ENCODE peak calls at places on chromosomes 11 and 22, in six cellular contexts. One of them, this sample, is unnamed.
A peak's percentile ranks its signal among the peaks of the same experiment; 100 is the strongest.

GRCh38 chr11:10233581-10233980 is 60.4 kb downstream of the SBF2 start:
- DNase-seq in brain microvascular endothelial cell: peak; percentile 80
- DNase-seq in OCI-LY7: no peak
- DNase-seq in Peyer's patch: no peak
- DNase-seq in cardiac fibroblast: peak; percentile 70
- DNase-seq in BJ: peak; percentile 37
- DNase-seq in this sample: peak; percentile 68

GRCh38 chr22:32322986-32323385 is 34.7 kb upstream of the RFPL3 start:
- DNase-seq in Peyer's patch: no peak
- DNase-seq in OCI-LY7: no peak
- DNase-seq in cardiac fibroblast: no peak
- DNase-seq in BJ: no peak
- DNase-seq in brain microvascular endothelial cell: no peak
- DNase-seq in this sample: no peak

GRCh38 chr11:72642815-72643511 is 31.3 kb downstream of the PDE2A start:
- DNase-seq in OCI-LY7: peak; percentile 59
- DNase-seq in Peyer's patch: peak; percentile 79
- DNase-seq in cardiac fibroblast: peak; percentile 59
- DNase-seq in brain microvascular endothelial cell: no peak
- DNase-seq in BJ: no peak
- DNase-seq in this sample: peak; percentile 49

GRCh38 chr11:36363361-36364272 is 67.5 kb downstream of the PRR5L start:
- DNase-seq in BJ: no peak
- DNase-seq in brain microvascular endothelial cell: no peak
- DNase-seq in Peyer's patch: no peak
- DNase-seq in cardiac fibroblast: peak; percentile 28
- DNase-seq in OCI-LY7: peak; percentile 40
- DNase-seq in this sample: no peak

GRCh38 chr22:37230673-37231405 is 13.2 kb downstream of the RAC2 start:
- DNase-seq in brain microvascular endothelial cell: no peak
- DNase-seq in cardiac fibroblast: no peak
- DNase-seq in OCI-LY7: no peak
- DNase-seq in BJ: no peak
- DNase-seq in Peyer's patch: peak; percentile 39
- DNase-seq in this sample: no peak

GRCh38 chr22:39535302-39535805 is 2.8 kb upstream of the RPS19BP1 start:
- DNase-seq in OCI-LY7: no peak
- DNase-seq in cardiac fibroblast: no peak
- DNase-seq in Peyer's patch: no peak
- DNase-seq in brain microvascular endothelial cell: no peak
- DNase-seq in BJ: no peak
- DNase-seq in this sample: no peak

GRCh38 chr11:99632969-99633368 is 612.2 kb downstream of the CNTN5 start:
- DNase-seq in BJ: no peak
- DNase-seq in brain microvascular endothelial cell: no peak
- DNase-seq in cardiac fibroblast: peak; percentile 20
- DNase-seq in Peyer's patch: no peak
- DNase-seq in OCI-LY7: no peak
- DNase-seq in this sample: peak; percentile 2

GRCh38 chr22:30749272-30749671 is 54.6 kb downstream of the OSBP2 start:
- DNase-seq in Peyer's patch: no peak
- DNase-seq in BJ: no peak
- DNase-seq in cardiac fibroblast: no peak
- DNase-seq in brain microvascular endothelial cell: no peak
- DNase-seq in OCI-LY7: no peak
- DNase-seq in this sample: no peak

GRCh38 chr11:107916671-107917241 is 11.5 kb upstream of the RAB39A start:
- DNase-seq in brain microvascular endothelial cell: no peak
- DNase-seq in BJ: no peak
- DNase-seq in Peyer's patch: no peak
- DNase-seq in OCI-LY7: peak; percentile 40
- DNase-seq in cardiac fibroblast: peak; percentile 22
- DNase-seq in this sample: peak; percentile 36

GRCh38 chr11:36469881-36470802 is 39.9 kb downstream of the TRAF6 start:
- DNase-seq in brain microvascular endothelial cell: peak; percentile 75
- DNase-seq in BJ: peak; percentile 32
- DNase-seq in Peyer's patch: no peak
- DNase-seq in cardiac fibroblast: peak; percentile 80
- DNase-seq in OCI-LY7: no peak
- DNase-seq in this sample: peak; percentile 66

GRCh38 chr22:20054034-20054427 is 26.0 kb upstream of the DGCR8 start:
- DNase-seq in brain microvascular endothelial cell: no peak
- DNase-seq in BJ: no peak
- DNase-seq in OCI-LY7: no peak
- DNase-seq in Peyer's patch: no peak
- DNase-seq in cardiac fibroblast: no peak
- DNase-seq in this sample: no peak

GRCh38 chr22:30238661-30239420 is 7.7 kb downstream of the LIF start:
- DNase-seq in BJ: no peak
- DNase-seq in Peyer's patch: peak; percentile 67
- DNase-seq in cardiac fibroblast: peak; percentile 70
- DNase-seq in brain microvascular endothelial cell: peak; percentile 81
- DNase-seq in OCI-LY7: no peak
- DNase-seq in this sample: peak; percentile 72

GRCh38 chr11:99791354-99791753 is 770.6 kb downstream of the CNTN5 start:
- DNase-seq in BJ: no peak
- DNase-seq in brain microvascular endothelial cell: no peak
- DNase-seq in OCI-LY7: no peak
- DNase-seq in Peyer's patch: no peak
- DNase-seq in cardiac fibroblast: no peak
- DNase-seq in this sample: no peak

GRCh38 chr11:57340228-57340627 is 2.1 kb downstream of the P2RX3 start:
- DNase-seq in Peyer's patch: peak; percentile 48
- DNase-seq in brain microvascular endothelial cell: no peak
- DNase-seq in OCI-LY7: no peak
- DNase-seq in BJ: no peak
- DNase-seq in cardiac fibroblast: peak; percentile 31
- DNase-seq in this sample: no peak

GRCh38 chr11:124301482-124301881 is 12.3 kb downstream of the OR8D1 start:
- DNase-seq in cardiac fibroblast: peak; percentile 81
- DNase-seq in OCI-LY7: no peak
- DNase-seq in brain microvascular endothelial cell: no peak
- DNase-seq in Peyer's patch: no peak
- DNase-seq in BJ: no peak
- DNase-seq in this sample: peak; percentile 73

GRCh38 chr11:98507208-98507607 is 513.5 kb upstream of the CNTN5 start:
- DNase-seq in Peyer's patch: no peak
- DNase-seq in OCI-LY7: no peak
- DNase-seq in brain microvascular endothelial cell: no peak
- DNase-seq in BJ: no peak
- DNase-seq in cardiac fibroblast: no peak
- DNase-seq in this sample: no peak

GRCh38 chr11:104337273-104337672 is 173.3 kb upstream of the PDGFD start:
- DNase-seq in brain microvascular endothelial cell: no peak
- DNase-seq in BJ: no peak
- DNase-seq in Peyer's patch: no peak
- DNase-seq in OCI-LY7: no peak
- DNase-seq in cardiac fibroblast: peak; percentile 6
- DNase-seq in this sample: no peak

GRCh38 chr11:112174789-112175595 is at the start of gene BCO2:
- DNase-seq in brain microvascular endothelial cell: peak; percentile 93
- DNase-seq in OCI-LY7: peak; percentile 30
- DNase-seq in Peyer's patch: peak; percentile 74
- DNase-seq in cardiac fibroblast: peak; percentile 86
- DNase-seq in BJ: peak; percentile 42
- DNase-seq in this sample: peak; percentile 87

GRCh38 chr11:125376856-125377255 is 119.2 kb downstream of the FEZ1 start:
- DNase-seq in cardiac fibroblast: no peak
- DNase-seq in brain microvascular endothelial cell: no peak
- DNase-seq in OCI-LY7: no peak
- DNase-seq in BJ: no peak
- DNase-seq in Peyer's patch: no peak
- DNase-seq in this sample: no peak

GRCh38 chr11:6497069-6497839 is at the start of gene DNHD1:
- DNase-seq in Peyer's patch: no peak
- DNase-seq in OCI-LY7: no peak
- DNase-seq in brain microvascular endothelial cell: no peak
- DNase-seq in BJ: no peak
- DNase-seq in cardiac fibroblast: no peak
- DNase-seq in this sample: no peak

GRCh38 chr22:36301384-36301828 is 48.5 kb downstream of the APOL1 start:
- DNase-seq in Peyer's patch: peak; percentile 85
- DNase-seq in BJ: no peak
- DNase-seq in brain microvascular endothelial cell: peak; percentile 36
- DNase-seq in cardiac fibroblast: peak; percentile 67
- DNase-seq in OCI-LY7: peak; percentile 82
- DNase-seq in this sample: peak; percentile 73

GRCh38 chr11:68314203-68314885 is 2.0 kb downstream of the LRP5 start:
- DNase-seq in cardiac fibroblast: peak; percentile 27
- DNase-seq in brain microvascular endothelial cell: no peak
- DNase-seq in BJ: no peak
- DNase-seq in OCI-LY7: no peak
- DNase-seq in Peyer's patch: peak; percentile 59
- DNase-seq in this sample: no peak

GRCh38 chr22:35220221-35220620 is 37.1 kb upstream of the HMGXB4 start:
- DNase-seq in Peyer's patch: no peak
- DNase-seq in cardiac fibroblast: no peak
- DNase-seq in BJ: no peak
- DNase-seq in OCI-LY7: no peak
- DNase-seq in brain microvascular endothelial cell: no peak
- DNase-seq in this sample: no peak

GRCh38 chr22:41779889-41780505 is 20.5 kb upstream of the CCDC134 start:
- DNase-seq in Peyer's patch: no peak
- DNase-seq in BJ: no peak
- DNase-seq in cardiac fibroblast: no peak
- DNase-seq in brain microvascular endothelial cell: no peak
- DNase-seq in OCI-LY7: no peak
- DNase-seq in this sample: no peak

GRCh38 chr22:40782521-40782920 is 36.6 kb downstream of the SLC25A17 start:
- DNase-seq in OCI-LY7: no peak
- DNase-seq in Peyer's patch: no peak
- DNase-seq in cardiac fibroblast: no peak
- DNase-seq in BJ: no peak
- DNase-seq in brain microvascular endothelial cell: no peak
- DNase-seq in this sample: no peak

GRCh38 chr11:76728778-76729177 is 54.4 kb upstream of the TSKU start:
- DNase-seq in BJ: no peak
- DNase-seq in OCI-LY7: no peak
- DNase-seq in cardiac fibroblast: no peak
- DNase-seq in Peyer's patch: no peak
- DNase-seq in brain microvascular endothelial cell: no peak
- DNase-seq in this sample: no peak
- H3K4me3 ChIP-seq in BJ: no peak overlapping the region
- H3K4me3 ChIP-seq in OCI-LY7: no peak overlapping the region
- H3K4me3 ChIP-seq in cardiac fibroblast: no peak overlapping the region
- H3K4me3 ChIP-seq in Peyer's patch: no peak overlapping the region
- H3K4me3 ChIP-seq in brain microvascular endothelial cell: no peak overlapping the region
- H3K4me3 ChIP-seq in this sample: no peak overlapping the region

GRCh38 chr11:116145187-116145865 is 627.5 kb downstream of the BUD13 start:
- DNase-seq in OCI-LY7: no peak
- DNase-seq in BJ: no peak
- DNase-seq in cardiac fibroblast: no peak
- DNase-seq in Peyer's patch: no peak
- DNase-seq in brain microvascular endothelial cell: no peak
- DNase-seq in this sample: no peak
- TF ChIP-seq CTCF in OCI-LY7: peak; percentile 36
- TF ChIP-seq CTCF in BJ: no peak
- TF ChIP-seq CTCF in cardiac fibroblast: no peak
- TF ChIP-seq CTCF in Peyer's patch: no peak
- TF ChIP-seq CTCF in brain microvascular endothelial cell: peak; percentile 11
- TF ChIP-seq CTCF in this sample: no peak

GRCh38 chr11:12680940-12681258 is 6.7 kb downstream of the TEAD1 start:
- DNase-seq in cardiac fibroblast: no peak
- DNase-seq in BJ: no peak
- DNase-seq in Peyer's patch: no peak
- DNase-seq in OCI-LY7: no peak
- DNase-seq in brain microvascular endothelial cell: no peak
- DNase-seq in this sample: no peak

GRCh38 chr11:12680246-12680939 is 6.2 kb downstream of the TEAD1 start:
- DNase-seq in OCI-LY7: no peak
- DNase-seq in cardiac fibroblast: peak; percentile 96
- DNase-seq in brain microvascular endothelial cell: peak; percentile 94
- DNase-seq in BJ: peak; percentile 53
- DNase-seq in Peyer's patch: peak; percentile 85
- DNase-seq in this sample: peak; percentile 95

GRCh38 chr11:12682730-12683500 is 8.7 kb downstream of the TEAD1 start:
- DNase-seq in OCI-LY7: no peak
- DNase-seq in cardiac fibroblast: no peak
- DNase-seq in Peyer's patch: no peak
- DNase-seq in brain microvascular endothelial cell: no peak
- DNase-seq in BJ: no peak
- DNase-seq in this sample: no peak

GRCh38 chr11:12682288-12682687 is 8.1 kb downstream of the TEAD1 start:
- DNase-seq in BJ: no peak
- DNase-seq in OCI-LY7: no peak
- DNase-seq in cardiac fibroblast: no peak
- DNase-seq in brain microvascular endothelial cell: no peak
- DNase-seq in Peyer's patch: no peak
- DNase-seq in this sample: no peak

DNA sequence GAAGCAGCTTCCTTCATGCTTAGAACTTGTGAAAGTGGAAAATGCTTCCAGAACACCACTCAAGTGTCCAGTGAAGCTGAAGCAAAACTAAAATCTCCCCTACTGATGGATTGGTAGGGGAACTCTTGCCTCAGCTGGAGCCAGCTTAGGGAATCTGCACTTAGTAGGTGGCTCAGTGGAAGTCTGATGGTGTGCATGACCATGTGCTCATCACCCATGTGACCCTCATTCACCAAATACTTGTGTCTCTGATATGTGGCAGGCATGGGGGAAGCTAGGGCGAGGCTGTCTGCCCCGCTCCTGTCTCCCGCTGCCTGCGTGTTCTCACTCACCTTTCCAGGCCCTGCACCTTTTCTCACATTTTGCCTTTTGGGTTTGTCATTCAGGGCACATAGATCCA is 7.2 kb downstream of the TEAD1 start:
- DNase-seq in brain microvascular endothelial cell: no peak
- DNase-seq in cardiac fibroblast: no peak
- DNase-seq in OCI-LY7: no peak
- DNase-seq in BJ: no peak
- DNase-seq in Peyer's patch: no peak
- DNase-seq in this sample: no peak
- H3K4me3 ChIP-seq in brain microvascular endothelial cell: no peak overlapping the region
- H3K4me3 ChIP-seq in cardiac fibroblast: no peak overlapping the region
- H3K4me3 ChIP-seq in OCI-LY7: no peak overlapping the region
- H3K4me3 ChIP-seq in BJ: no peak overlapping the region
- H3K4me3 ChIP-seq in Peyer's patch: no peak overlapping the region
- H3K4me3 ChIP-seq in this sample: no peak overlapping the region

GRCh38 chr11:119728226-119728626 is 774 bp downstream of the NECTIN1 start:
- DNase-seq in OCI-LY7: peak; percentile 14
- DNase-seq in BJ: no peak
- DNase-seq in Peyer's patch: no peak
- DNase-seq in cardiac fibroblast: no peak
- DNase-seq in brain microvascular endothelial cell: no peak
- DNase-seq in this sample: peak; percentile 8

GRCh38 chr11:119726585-119727522 is 2.1 kb downstream of the NECTIN1 start:
- DNase-seq in brain microvascular endothelial cell: no peak
- DNase-seq in BJ: no peak
- DNase-seq in OCI-LY7: no peak
- DNase-seq in cardiac fibroblast: no peak
- DNase-seq in Peyer's patch: no peak
- DNase-seq in this sample: no peak

GRCh38 chr11:119728651-119729580 is at the start of gene NECTIN1:
- DNase-seq in cardiac fibroblast: peak; percentile 79
- DNase-seq in brain microvascular endothelial cell: peak; percentile 74
- DNase-seq in Peyer's patch: peak; percentile 94
- DNase-seq in BJ: no peak
- DNase-seq in OCI-LY7: peak; percentile 88
- DNase-seq in this sample: peak; percentile 82

GRCh38 chr11:119726150-119726553 is 2.8 kb downstream of the NECTIN1 start:
- DNase-seq in brain microvascular endothelial cell: no peak
- DNase-seq in cardiac fibroblast: no peak
- DNase-seq in BJ: no peak
- DNase-seq in Peyer's patch: no peak
- DNase-seq in OCI-LY7: peak; percentile 35
- DNase-seq in this sample: no peak

GRCh38 chr11:119727523-119728081 is 1.4 kb downstream of the NECTIN1 start:
- DNase-seq in OCI-LY7: peak; percentile 42
- DNase-seq in Peyer's patch: peak; percentile 74
- DNase-seq in brain microvascular endothelial cell: no peak
- DNase-seq in BJ: no peak
- DNase-seq in cardiac fibroblast: no peak
- DNase-seq in this sample: no peak
- TF ChIP-seq CTCF in OCI-LY7: peak; percentile 58
- TF ChIP-seq CTCF in Peyer's patch: no peak
- TF ChIP-seq CTCF in brain microvascular endothelial cell: peak; percentile 34
- TF ChIP-seq CTCF in BJ: peak; percentile 44
- TF ChIP-seq CTCF in cardiac fibroblast: peak; percentile 9
- TF ChIP-seq CTCF in this sample: no peak